ENCODE peak calls at places on chromosomes 12 and 14, in six cellular contexts. I is NCI-H460, A is hypothalamus, B is AG10803, K is GM03348, N is brain pericyte. C is an unnamed sample.

GRCh38 chr14:45891417-45892080 is 638.5 kb upstream of the MIS18BP1 start:
- DNase-seq in A (no peak), K (no peak), N (no peak), B (no peak), I (no peak), C (no peak)

GRCh38 chr12:68963456-68963859 is 30.5 kb upstream of the CPM start:
- DNase-seq in K (peak; percentile 12), I (no peak), N (no peak), B (no peak), A (no peak), C (peak; percentile 3)

GRCh38 chr14:89641495-89642162 is 224.6 kb upstream of the FOXN3 start:
- DNase-seq in K (no peak), B (no peak), I (no peak), N (no peak), A (no peak), C (no peak)

GRCh38 chr14:78863143-78863542 is 693.0 kb downstream of the NRXN3 start:
- DNase-seq in A (no peak), B (peak; percentile 9), K (peak; percentile 11), I (peak; percentile 37), N (no peak), C (peak; percentile 55)

GRCh38 chr12:10919809-10920208 is 9.2 kb upstream of the PRH2 start:
- DNase-seq in I (no peak), N (no peak), A (no peak), K (no peak), B (no peak), C (no peak)

GRCh38 chr12:84994436-84994835 is 41.6 kb downstream of the TSPAN19 start:
- DNase-seq in A (no peak), K (no peak), B (no peak), N (no peak), I (no peak), C (no peak)

GRCh38 chr14:104264495-104265265 is 126.3 kb downstream of the KIF26A start:
- DNase-seq in K (no peak), A (no peak), B (no peak), N (no peak), I (no peak), C (no peak)

GRCh38 chr14:23572841-23573240 is 5.2 kb upstream of the AP1G2 start:
- DNase-seq in B (no peak), K (no peak), N (no peak), A (no peak), I (no peak), C (no peak)

GRCh38 chr12:122830517-122831214 is 4.6 kb upstream of the HIP1R start:
- DNase-seq in K (peak; percentile 67), N (no peak), B (peak; percentile 78), A (no peak), I (peak; percentile 81), C (peak; percentile 81)

GRCh38 chr12:58633479-58633878 is 286.8 kb downstream of the LRIG3 start:
- DNase-seq in I (no peak), N (no peak), K (peak; percentile 27), B (no peak), A (no peak), C (peak; percentile 79)

GRCh38 chr12:93007539-93007938 is 78.4 kb upstream of the EEA1 start:
- DNase-seq in A (no peak), K (no peak), B (no peak), I (no peak), N (no peak), C (no peak)

GRCh38 chr14:104136472-104137296 is 1.7 kb upstream of the KIF26A start:
- DNase-seq in A (no peak), K (no peak), B (no peak), N (no peak), I (peak; percentile 30), C (no peak)

GRCh38 chr14:69554500-69554899 is 20.2 kb downstream of the CCDC177 start:
- DNase-seq in A (no peak), N (no peak), K (no peak), I (no peak), B (peak; percentile 30), C (peak; percentile 26)

GRCh38 chr14:106530423-106531107 is 1004.2 kb downstream of the TMEM121 start:
- DNase-seq in N (no peak), I (no peak), K (no peak), A (no peak), B (no peak), C (no peak)

GRCh38 chr12:91978143-91978542 is 167.5 kb downstream of the BTG1 start:
- DNase-seq in B (peak; percentile 28), A (no peak), I (no peak), N (no peak), K (no peak), C (peak; percentile 70)

GRCh38 chr14:39488600-39488999 is 56.4 kb upstream of the FBXO33 start:
- DNase-seq in I (no peak), K (no peak), N (no peak), A (no peak), B (peak; percentile 3), C (peak; percentile 6)

GRCh38 chr12:19223695-19224094 is 94.2 kb downstream of the PLEKHA5 start:
- DNase-seq in A (no peak), B (peak; percentile 81), N (no peak), K (peak; percentile 48), I (no peak), C (peak; percentile 84)

GRCh38 chr12:42609605-42610004 is 20.1 kb upstream of the PRICKLE1 start:
- DNase-seq in K (no peak), I (no peak), A (no peak), B (no peak), N (no peak), C (peak; percentile 29)

GRCh38 chr14:92844220-92844619 is 50.1 kb downstream of the GOLGA5 start:
- DNase-seq in B (no peak), A (no peak), N (no peak), K (no peak), I (no peak), C (peak; percentile 5)

GRCh38 chr12:74817499-74817898 is 279.9 kb downstream of the ATXN7L3B start:
- DNase-seq in K (no peak), A (no peak), I (no peak), N (no peak), B (no peak), C (no peak)

GRCh38 chr12:76144253-76144564 is 59.7 kb upstream of the NAP1L1 start:
- DNase-seq in K (no peak), B (peak; percentile 10), N (peak; percentile 37), I (no peak), A (no peak), C (peak; percentile 61)

GRCh38 chr12:54329756-54330155 is 4.8 kb downstream of the COPZ1 start:
- DNase-seq in A (no peak), K (peak; percentile 29), I (no peak), B (no peak), N (no peak), C (peak; percentile 45)

GRCh38 chr12:243381-243780 is 19.3 kb downstream of the SLC6A13 start:
- DNase-seq in N (no peak), B (no peak), I (no peak), K (no peak), A (no peak), C (no peak)

GRCh38 chr14:73386342-73386741 is 72.0 kb downstream of the NUMB start:
- DNase-seq in K (peak; percentile 16), A (no peak), I (no peak), B (no peak), N (no peak), C (no peak)

GRCh38 chr12:4031703-4032291 is 158.6 kb upstream of the PARP11 start:
- DNase-seq in K (no peak), N (no peak), I (no peak), B (peak; percentile 37), A (no peak), C (peak; percentile 13)

GRCh38 chr14:66036598-66036997 is 449.6 kb upstream of the CCDC196 start:
- DNase-seq in A (no peak), I (no peak), B (no peak), N (no peak), K (no peak), C (no peak)

C was measured in EH.